ENCODE peak calls at places on chromosomes 4 and X, in four cellular contexts. V is tibial nerve, O is NB4, I is testis. T is an unnamed sample.

GRCh38 chr4:165537028-165537648 is 158.3 kb downstream of the CPE start:
- DNase-seq in O (peak; percentile 56), I (peak; percentile 21), V (no peak), T (peak; percentile 62)

GRCh38 chrX:10569946-10570345 is 50.4 kb downstream of the MID1 start:
- DNase-seq in V (no peak), I (no peak), O (no peak), T (no peak)

GRCh38 chr4:177405508-177405907 is 36.7 kb downstream of the AGA start:
- DNase-seq in O (no peak), V (no peak), I (no peak), T (no peak)

GRCh38 chrX:39835776-39836175 is 262.0 kb downstream of the BCOR start:
- DNase-seq in O (no peak), I (no peak), V (no peak), T (no peak)

GRCh38 chr4:151485541-151486131 is 76.7 kb downstream of the FHIP1A start:
- DNase-seq in I (no peak), V (no peak), O (no peak), T (no peak)

GRCh38 chr4:139279723-139280620 is at the start of gene MGARP:
- DNase-seq in V (no peak), I (peak; percentile 60), O (no peak), T (peak; percentile 30)

GRCh38 chr4:108155373-108155772 is 13.4 kb downstream of the LEF1 start:
- DNase-seq in V (no peak), O (peak; percentile 3), I (no peak), T (no peak)

GRCh38 chr4:130124066-130124465 is 1028.1 kb downstream of the C4orf33 start:
- DNase-seq in V (no peak), O (no peak), I (no peak), T (no peak)

GRCh38 chrX:74925210-74926088 is at the start of gene NEXMIF:
- DNase-seq in O (peak; percentile 49), I (peak; percentile 19), V (no peak), T (peak; percentile 0)

GRCh38 chrX:139949703-139950102 is 15.6 kb downstream of the CXorf66 start:
- DNase-seq in I (no peak), V (no peak), O (no peak), T (no peak)

GRCh38 chrX:81316163-81316562 is 114.3 kb downstream of the SH3BGRL start:
- DNase-seq in O (no peak), V (no peak), I (no peak), T (no peak)

GRCh38 chrX:149512225-149512885 is 7.2 kb upstream of the IDS start:
- DNase-seq in I (peak; percentile 54), O (peak; percentile 68), V (no peak), T (peak; percentile 72)

GRCh38 chr4:6891436-6892170 is 18.0 kb upstream of the TBC1D14 start:
- DNase-seq in I (no peak), O (peak; percentile 77), V (no peak), T (no peak)

GRCh38 chr4:107806196-107806595 is 18.5 kb upstream of the SGMS2 start:
- DNase-seq in V (no peak), I (no peak), O (no peak), T (no peak)

GRCh38 chr4:184951668-184952160 is 66.6 kb upstream of the HELT start:
- DNase-seq in I (no peak), O (no peak), V (no peak), T (no peak)

GRCh38 chrX:19904778-19905367 is 17.5 kb upstream of the SH3KBP1 start:
- DNase-seq in I (peak; percentile 33), O (peak; percentile 69), V (no peak), T (peak; percentile 52)

GRCh38 chrX:40570346-40571093 is 10.2 kb upstream of the ATP6AP2 start:
- DNase-seq in I (no peak), V (no peak), O (peak; percentile 73), T (no peak)

GRCh38 chrX:69138512-69138911 is 26.7 kb downstream of the PJA1 start:
- DNase-seq in O (peak; percentile 71), V (no peak), I (no peak), T (no peak)

GRCh38 chrX:80246273-80246672 is 174.0 kb upstream of the TENT5D start:
- DNase-seq in I (no peak), O (no peak), V (no peak), T (no peak)

GRCh38 chr4:104424368-104424921 is 70.2 kb downstream of the CXXC4 start:
- DNase-seq in O (no peak), I (peak; percentile 36), V (no peak), T (no peak)

GRCh38 chrX:102934624-102935023 is 2.4 kb upstream of the RAB40AL start:
- DNase-seq in I (peak; percentile 46), O (peak; percentile 58), V (peak; percentile 12), T (peak; percentile 58)

DNA sequence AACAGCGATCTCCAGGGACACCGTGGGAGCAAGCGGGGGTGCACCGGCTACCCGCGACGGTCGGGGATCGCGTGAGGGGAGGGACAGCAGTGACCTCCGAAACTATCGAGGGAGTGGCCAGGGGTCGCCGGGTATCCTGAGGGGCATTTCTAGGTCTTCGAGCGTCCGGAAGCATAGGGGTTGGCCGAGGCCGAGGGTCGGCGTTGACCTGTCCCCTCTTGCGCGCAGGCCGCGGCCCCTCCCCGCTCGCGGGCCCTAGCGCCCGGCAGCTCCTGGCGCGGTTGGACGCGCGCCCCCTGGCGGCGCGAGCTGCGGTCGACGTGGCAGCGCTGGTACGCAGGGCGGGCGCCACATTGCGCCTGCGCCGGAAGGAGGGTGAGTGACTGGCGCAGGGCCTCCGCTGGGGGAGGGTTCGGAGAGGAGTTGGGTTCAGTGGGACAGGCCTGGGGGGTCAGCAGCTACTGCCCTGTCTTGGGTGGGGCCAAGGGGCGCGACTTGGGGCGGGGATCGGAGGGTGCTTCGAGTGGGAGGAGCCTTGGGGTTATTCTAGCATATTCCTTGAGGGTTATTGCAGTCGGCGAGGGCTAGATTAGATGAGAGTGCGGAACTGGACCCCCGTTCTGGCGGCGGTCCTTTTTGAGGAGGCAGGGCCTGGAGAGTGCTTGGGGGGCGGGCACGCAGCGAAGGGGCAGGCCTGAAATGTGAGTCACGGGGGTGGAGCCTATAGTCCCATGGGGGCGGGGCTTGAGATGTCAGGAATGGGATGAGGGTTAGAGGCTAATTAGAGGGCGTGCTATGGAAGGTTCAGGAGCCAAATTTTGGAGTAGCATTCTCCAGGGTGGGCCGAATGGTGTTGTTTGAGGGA is 1.2 kb downstream of the MAGIX start:
- DNase-seq in I (peak; percentile 88), O (peak; percentile 87), V (peak; percentile 83), T (peak; percentile 95)
- TF ChIP-seq POLR2A in I (no peak), O (peak; percentile 51), V (peak; percentile 52), T (peak; percentile 43)

GRCh38 chrX:16711219-16712115 is 1.0 kb downstream of the CTPS2 start:
- DNase-seq in V (no peak), I (peak; percentile 14), O (peak; percentile 4), T (peak; percentile 7)

GRCh38 chrX:16714504-16714903 is 2.0 kb upstream of the CTPS2 start:
- DNase-seq in I (no peak), V (no peak), O (no peak), T (no peak)

GRCh38 chrX:16708016-16708415 is 4.5 kb downstream of the CTPS2 start:
- DNase-seq in O (no peak), V (no peak), I (no peak), T (no peak)

GRCh38 chrX:16712825-16713155 is 321 bp upstream of the CTPS2 start:
- DNase-seq in O (no peak), I (no peak), V (no peak), T (no peak)

GRCh38 chrX:16712116-16712824 is at the start of gene CTPS2:
- DNase-seq in I (peak; percentile 55), V (peak; percentile 23), O (peak; percentile 71), T (peak; percentile 78)
- TF ChIP-seq POLR2A in I (no peak), V (no peak), O (no peak), T (peak; percentile 76)

GRCh38 chr4:39516407-39516966 is 10.8 kb downstream of the UGDH start:
- DNase-seq in I (no peak), V (no peak), O (no peak), T (no peak)

GRCh38 chr4:39521253-39521908 is 5.9 kb downstream of the UGDH start:
- DNase-seq in O (no peak), V (no peak), I (no peak), T (no peak)

GRCh38 chr4:39514888-39515401 is 12.3 kb downstream of the UGDH start:
- DNase-seq in V (no peak), I (peak; percentile 37), O (peak; percentile 20), T (peak; percentile 55)

GRCh38 chr4:39522068-39522467 is 5.2 kb downstream of the UGDH start:
- DNase-seq in V (no peak), O (no peak), I (no peak), T (no peak)

GRCh38 chr4:39518484-39518883 is 8.8 kb downstream of the UGDH start:
- DNase-seq in I (no peak), V (no peak), O (no peak), T (no peak)
- TF ChIP-seq POLR2A in I (no peak), V (no peak), O (no peak), T (no peak)

GRCh38 chrX:2690856-2691542 is at the start of gene CD99:
- DNase-seq in O (peak; percentile 90), V (peak; percentile 78), I (peak; percentile 96), T (no peak)
- TF ChIP-seq POLR2A in O (no peak), V (no peak), I (no peak), T (peak; percentile 40)

DNA sequence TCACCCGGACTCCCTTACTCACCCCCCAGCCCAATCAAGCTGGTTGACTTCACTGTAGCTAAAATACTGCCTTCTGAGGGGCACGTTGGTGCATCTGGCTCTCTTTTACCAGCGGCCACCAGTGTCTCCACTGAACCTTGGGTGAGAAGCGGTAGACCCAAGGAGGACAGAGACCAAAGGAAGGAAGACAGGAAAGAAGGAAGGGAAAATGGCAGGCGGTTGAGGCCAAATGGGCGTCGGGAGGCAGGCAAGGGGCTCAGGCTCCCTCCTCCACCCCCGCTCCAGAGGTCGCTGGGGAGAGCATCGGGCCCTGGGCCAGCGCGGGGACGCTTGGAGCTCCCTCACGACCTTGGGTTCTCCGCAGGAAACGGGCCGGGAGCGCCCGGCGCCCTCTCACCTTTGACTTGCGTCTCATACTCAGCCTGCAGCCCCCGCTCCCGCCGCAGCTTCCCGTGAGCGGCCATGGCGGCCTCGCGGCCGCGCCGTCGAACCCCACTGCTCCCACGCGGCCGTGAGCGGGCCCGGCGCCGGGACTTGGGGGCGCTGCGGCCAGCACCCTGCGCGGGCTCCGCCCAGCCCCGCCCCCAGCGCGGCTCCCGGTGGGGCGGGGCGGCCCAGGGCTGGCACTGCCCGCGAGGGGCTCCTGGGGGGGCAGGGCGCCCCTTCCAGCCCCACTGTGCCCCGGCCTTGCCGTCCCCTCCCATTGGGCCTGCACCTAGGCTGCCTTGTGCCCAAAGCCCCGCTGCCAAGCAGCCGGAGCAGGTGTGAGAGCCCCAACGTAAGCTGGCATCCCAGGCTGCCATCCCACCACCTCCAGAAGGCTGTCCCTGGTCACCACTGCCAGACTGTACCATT is at the start of gene ARHGAP4:
- DNase-seq in I (no peak), O (no peak), V (no peak), T (peak; percentile 56)
- TF ChIP-seq POLR2A in I (no peak), O (no peak), V (no peak), T (peak; percentile 57)

DNA sequence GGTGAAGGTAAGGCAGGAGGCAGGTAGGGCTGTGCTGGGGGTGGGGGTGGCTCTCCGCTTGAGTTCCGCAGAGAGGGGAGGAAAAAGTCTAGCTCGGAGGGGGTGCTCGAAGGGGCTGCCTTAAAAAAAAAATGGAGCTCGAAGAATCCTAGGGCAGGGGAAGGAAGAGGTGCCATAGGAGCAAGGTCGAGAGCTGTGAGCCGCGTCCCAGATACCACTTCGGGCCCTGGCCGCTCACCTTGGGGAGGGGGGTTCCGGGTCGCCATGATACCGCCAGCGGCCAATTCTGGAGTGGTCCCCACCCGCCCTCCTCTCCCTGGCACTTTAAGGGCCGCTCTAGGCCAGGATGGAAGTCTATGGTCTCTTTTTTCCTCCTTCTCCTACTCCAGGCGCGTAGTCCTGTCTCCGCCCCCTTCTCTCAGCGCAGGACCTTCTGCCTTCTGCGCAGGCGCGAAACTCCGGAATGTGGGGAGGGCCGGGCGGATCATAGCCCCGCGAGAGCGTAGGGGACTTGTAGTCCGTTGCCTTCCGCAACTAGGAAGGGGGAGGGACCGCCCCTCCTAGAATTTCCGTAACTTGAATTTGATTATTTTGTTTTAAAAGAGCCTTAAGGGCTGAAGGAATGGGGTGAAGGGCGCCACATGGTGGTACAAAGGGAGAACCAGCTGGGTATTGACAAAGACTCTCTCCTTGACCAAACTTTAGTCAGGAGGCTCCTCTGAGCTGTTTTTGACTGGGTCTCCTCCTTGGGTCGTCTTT is at the start of gene FUNDC1:
- DNase-seq in V (peak; percentile 81), O (peak; percentile 94), I (peak; percentile 93), T (peak; percentile 93)
- TF ChIP-seq POLR2A in V (no peak), O (no peak), I (no peak), T (peak; percentile 51)